ENCODE peak calls at places on chromosomes 1 and 21, in ten cellular contexts. One of them, this sample, is unnamed.

GRCh38 chr1:227192163-227192562 is 126.1 kb downstream of the CDC42BPA start:
- DNase-seq in lower leg skin: no peak
- DNase-seq in kidney: no peak
- DNase-seq in hepatocyte: peak
- DNase-seq in GM20000: peak
- DNase-seq in fibroblast of the aortic adventitia: peak
- DNase-seq in fibroblast of mammary gland: peak
- DNase-seq in CD4-positive, alpha-beta T cell: no peak
- DNase-seq in endothelial cell: no peak
- DNase-seq in AG09319: peak
- DNase-seq in this sample: no peak

GRCh38 chr1:222767152-222767571 is 30.2 kb downstream of the FAM177B start:
- DNase-seq in lower leg skin: no peak
- DNase-seq in hepatocyte: no peak
- DNase-seq in AG09319: no peak
- DNase-seq in CD4-positive, alpha-beta T cell: no peak
- DNase-seq in GM20000: no peak
- DNase-seq in fibroblast of the aortic adventitia: no peak
- DNase-seq in kidney: no peak
- DNase-seq in fibroblast of mammary gland: no peak
- DNase-seq in endothelial cell: no peak
- DNase-seq in this sample: no peak

GRCh38 chr1:184027751-184028682 is 9.5 kb downstream of the COLGALT2 start:
- DNase-seq in hepatocyte: no peak
- DNase-seq in lower leg skin: no peak
- DNase-seq in CD4-positive, alpha-beta T cell: no peak
- DNase-seq in kidney: no peak
- DNase-seq in fibroblast of the aortic adventitia: peak
- DNase-seq in endothelial cell: no peak
- DNase-seq in GM20000: no peak
- DNase-seq in AG09319: no peak
- DNase-seq in fibroblast of mammary gland: no peak
- DNase-seq in this sample: no peak

GRCh38 chr1:77037038-77037437 is 169.8 kb downstream of the ST6GALNAC5 start:
- DNase-seq in hepatocyte: no peak
- DNase-seq in endothelial cell: no peak
- DNase-seq in GM20000: no peak
- DNase-seq in fibroblast of mammary gland: no peak
- DNase-seq in fibroblast of the aortic adventitia: no peak
- DNase-seq in AG09319: no peak
- DNase-seq in CD4-positive, alpha-beta T cell: no peak
- DNase-seq in kidney: no peak
- DNase-seq in lower leg skin: no peak
- DNase-seq in this sample: no peak

GRCh38 chr1:17948594-17948993 is 159.0 kb upstream of the IGSF21 start:
- DNase-seq in GM20000: no peak
- DNase-seq in endothelial cell: no peak
- DNase-seq in kidney: no peak
- DNase-seq in CD4-positive, alpha-beta T cell: no peak
- DNase-seq in fibroblast of the aortic adventitia: no peak
- DNase-seq in hepatocyte: no peak
- DNase-seq in lower leg skin: no peak
- DNase-seq in AG09319: no peak
- DNase-seq in fibroblast of mammary gland: no peak
- DNase-seq in this sample: no peak

GRCh38 chr1:92882817-92883216 is 51.0 kb downstream of the RPL5 start:
- DNase-seq in fibroblast of the aortic adventitia: no peak
- DNase-seq in hepatocyte: no peak
- DNase-seq in AG09319: no peak
- DNase-seq in fibroblast of mammary gland: no peak
- DNase-seq in kidney: no peak
- DNase-seq in CD4-positive, alpha-beta T cell: peak
- DNase-seq in endothelial cell: no peak
- DNase-seq in lower leg skin: no peak
- DNase-seq in GM20000: no peak
- DNase-seq in this sample: peak

GRCh38 chr21:38809170-38809878 is 3.6 kb downstream of the ETS2 start:
- DNase-seq in AG09319: no peak
- DNase-seq in CD4-positive, alpha-beta T cell: no peak
- DNase-seq in hepatocyte: no peak
- DNase-seq in fibroblast of the aortic adventitia: no peak
- DNase-seq in endothelial cell: no peak
- DNase-seq in kidney: no peak
- DNase-seq in GM20000: no peak
- DNase-seq in lower leg skin: no peak
- DNase-seq in fibroblast of mammary gland: no peak
- DNase-seq in this sample: no peak

GRCh38 chr1:234886081-234886874 is 242.4 kb downstream of the TOMM20 start:
- DNase-seq in fibroblast of mammary gland: peak
- DNase-seq in AG09319: no peak
- DNase-seq in kidney: no peak
- DNase-seq in lower leg skin: no peak
- DNase-seq in fibroblast of the aortic adventitia: peak
- DNase-seq in endothelial cell: no peak
- DNase-seq in hepatocyte: no peak
- DNase-seq in GM20000: no peak
- DNase-seq in CD4-positive, alpha-beta T cell: no peak
- DNase-seq in this sample: no peak

GRCh38 chr1:54567961-54568360 is 19.9 kb downstream of the ACOT11 start:
- DNase-seq in fibroblast of mammary gland: peak
- DNase-seq in fibroblast of the aortic adventitia: no peak
- DNase-seq in GM20000: no peak
- DNase-seq in AG09319: no peak
- DNase-seq in hepatocyte: no peak
- DNase-seq in CD4-positive, alpha-beta T cell: no peak
- DNase-seq in lower leg skin: no peak
- DNase-seq in kidney: peak
- DNase-seq in endothelial cell: no peak
- DNase-seq in this sample: no peak

GRCh38 chr1:44040418-44040817 is 9.2 kb upstream of the SLC6A9 start:
- DNase-seq in hepatocyte: no peak
- DNase-seq in fibroblast of the aortic adventitia: peak
- DNase-seq in fibroblast of mammary gland: no peak
- DNase-seq in endothelial cell: no peak
- DNase-seq in GM20000: no peak
- DNase-seq in AG09319: no peak
- DNase-seq in CD4-positive, alpha-beta T cell: no peak
- DNase-seq in lower leg skin: no peak
- DNase-seq in kidney: no peak
- DNase-seq in this sample: no peak

GRCh38 chr1:227234998-227235405 is 83.3 kb downstream of the CDC42BPA start:
- DNase-seq in endothelial cell: peak
- DNase-seq in CD4-positive, alpha-beta T cell: no peak
- DNase-seq in hepatocyte: peak
- DNase-seq in kidney: no peak
- DNase-seq in fibroblast of the aortic adventitia: peak
- DNase-seq in lower leg skin: no peak
- DNase-seq in AG09319: peak
- DNase-seq in GM20000: peak
- DNase-seq in fibroblast of mammary gland: peak
- DNase-seq in this sample: no peak

GRCh38 chr1:12143631-12144155 is 23.1 kb upstream of the TNFRSF1B start:
- DNase-seq in endothelial cell: no peak
- DNase-seq in fibroblast of mammary gland: peak
- DNase-seq in kidney: peak
- DNase-seq in hepatocyte: peak
- DNase-seq in GM20000: no peak
- DNase-seq in CD4-positive, alpha-beta T cell: no peak
- DNase-seq in AG09319: peak
- DNase-seq in fibroblast of the aortic adventitia: peak
- DNase-seq in lower leg skin: peak
- DNase-seq in this sample: no peak

GRCh38 chr1:114718661-114719423 is 2.3 kb upstream of the NRAS start:
- DNase-seq in fibroblast of the aortic adventitia: peak
- DNase-seq in AG09319: no peak
- DNase-seq in kidney: no peak
- DNase-seq in fibroblast of mammary gland: peak
- DNase-seq in endothelial cell: no peak
- DNase-seq in lower leg skin: no peak
- DNase-seq in hepatocyte: peak
- DNase-seq in CD4-positive, alpha-beta T cell: no peak
- DNase-seq in GM20000: no peak
- DNase-seq in this sample: no peak

GRCh38 chr1:209485167-209485566 is 98.3 kb upstream of the CAMK1G start:
- DNase-seq in GM20000: no peak
- DNase-seq in AG09319: no peak
- DNase-seq in CD4-positive, alpha-beta T cell: no peak
- DNase-seq in endothelial cell: no peak
- DNase-seq in lower leg skin: no peak
- DNase-seq in kidney: no peak
- DNase-seq in fibroblast of the aortic adventitia: peak
- DNase-seq in hepatocyte: peak
- DNase-seq in fibroblast of mammary gland: peak
- DNase-seq in this sample: no peak

GRCh38 chr1:151311589-151312331 is 15.5 kb downstream of the PI4KB start:
- DNase-seq in fibroblast of mammary gland: peak
- DNase-seq in AG09319: peak
- DNase-seq in lower leg skin: peak
- DNase-seq in fibroblast of the aortic adventitia: peak
- DNase-seq in hepatocyte: peak
- DNase-seq in endothelial cell: no peak
- DNase-seq in GM20000: no peak
- DNase-seq in kidney: peak
- DNase-seq in CD4-positive, alpha-beta T cell: peak
- DNase-seq in this sample: peak

GRCh38 chr1:54804471-54805132 is 3.5 kb upstream of the TTC22 start:
- DNase-seq in AG09319: no peak
- DNase-seq in fibroblast of mammary gland: peak
- DNase-seq in lower leg skin: peak
- DNase-seq in kidney: no peak
- DNase-seq in hepatocyte: no peak
- DNase-seq in endothelial cell: no peak
- DNase-seq in GM20000: no peak
- DNase-seq in fibroblast of the aortic adventitia: peak
- DNase-seq in CD4-positive, alpha-beta T cell: no peak
- DNase-seq in this sample: no peak

GRCh38 chr1:207314836-207315235 is 6.6 kb upstream of the CD55 start:
- DNase-seq in lower leg skin: no peak
- DNase-seq in kidney: no peak
- DNase-seq in GM20000: no peak
- DNase-seq in endothelial cell: no peak
- DNase-seq in AG09319: no peak
- DNase-seq in CD4-positive, alpha-beta T cell: no peak
- DNase-seq in hepatocyte: no peak
- DNase-seq in fibroblast of mammary gland: no peak
- DNase-seq in fibroblast of the aortic adventitia: no peak
- DNase-seq in this sample: no peak

GRCh38 chr1:115365738-115366137 is 27.7 kb upstream of the NGF start:
- DNase-seq in kidney: peak
- DNase-seq in fibroblast of mammary gland: no peak
- DNase-seq in hepatocyte: no peak
- DNase-seq in endothelial cell: no peak
- DNase-seq in AG09319: no peak
- DNase-seq in CD4-positive, alpha-beta T cell: no peak
- DNase-seq in GM20000: no peak
- DNase-seq in fibroblast of the aortic adventitia: peak
- DNase-seq in lower leg skin: no peak
- DNase-seq in this sample: no peak

DNA sequence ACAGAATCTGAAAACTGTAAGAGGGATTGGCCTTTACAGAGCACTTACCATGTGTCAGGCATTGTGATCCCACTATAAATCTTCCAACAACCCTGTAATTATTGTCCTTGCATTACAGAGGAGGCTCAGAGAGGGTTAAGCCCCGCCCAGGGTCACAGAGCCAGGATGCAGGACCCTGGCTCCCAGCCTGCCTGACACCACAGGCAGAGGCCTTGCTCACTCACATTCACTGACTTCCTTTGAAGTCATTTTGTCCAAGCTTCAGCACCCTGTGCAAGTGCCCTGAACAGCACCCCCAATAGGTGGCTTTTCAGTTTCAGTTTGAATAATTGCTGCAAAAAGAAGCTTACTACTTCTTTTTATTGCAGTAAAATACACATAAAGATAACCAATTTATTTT is 256.8 kb upstream of the NFIA start:
- DNase-seq in fibroblast of mammary gland: no peak
- DNase-seq in kidney: peak
- DNase-seq in fibroblast of the aortic adventitia: no peak
- DNase-seq in CD4-positive, alpha-beta T cell: no peak
- DNase-seq in lower leg skin: no peak
- DNase-seq in endothelial cell: no peak
- DNase-seq in AG09319: no peak
- DNase-seq in hepatocyte: no peak
- DNase-seq in GM20000: no peak
- DNase-seq in this sample: no peak
- TF ChIP-seq CTCF in fibroblast of mammary gland: peak
- TF ChIP-seq CTCF in kidney: no peak
- TF ChIP-seq CTCF in fibroblast of the aortic adventitia: no peak
- TF ChIP-seq CTCF in CD4-positive, alpha-beta T cell: no peak
- TF ChIP-seq CTCF in lower leg skin: no peak
- TF ChIP-seq CTCF in endothelial cell: peak
- TF ChIP-seq CTCF in AG09319: no peak
- TF ChIP-seq CTCF in hepatocyte: peak
- TF ChIP-seq CTCF in GM20000: no peak
- TF ChIP-seq CTCF in this sample: no peak

GRCh38 chr1:156123356-156124196 is 9.1 kb downstream of the LMNA start:
- DNase-seq in fibroblast of mammary gland: peak
- DNase-seq in GM20000: no peak
- DNase-seq in endothelial cell: peak
- DNase-seq in kidney: peak
- DNase-seq in fibroblast of the aortic adventitia: peak
- DNase-seq in lower leg skin: peak
- DNase-seq in hepatocyte: peak
- DNase-seq in CD4-positive, alpha-beta T cell: peak
- DNase-seq in AG09319: peak
- DNase-seq in this sample: peak
- TF ChIP-seq CTCF in fibroblast of mammary gland: peak
- TF ChIP-seq CTCF in GM20000: peak
- TF ChIP-seq CTCF in endothelial cell: peak
- TF ChIP-seq CTCF in kidney: no peak
- TF ChIP-seq CTCF in fibroblast of the aortic adventitia: peak
- TF ChIP-seq CTCF in lower leg skin: no peak
- TF ChIP-seq CTCF in hepatocyte: peak
- TF ChIP-seq CTCF in CD4-positive, alpha-beta T cell: no peak
- TF ChIP-seq CTCF in AG09319: peak
- TF ChIP-seq CTCF in this sample: no peak

DNA sequence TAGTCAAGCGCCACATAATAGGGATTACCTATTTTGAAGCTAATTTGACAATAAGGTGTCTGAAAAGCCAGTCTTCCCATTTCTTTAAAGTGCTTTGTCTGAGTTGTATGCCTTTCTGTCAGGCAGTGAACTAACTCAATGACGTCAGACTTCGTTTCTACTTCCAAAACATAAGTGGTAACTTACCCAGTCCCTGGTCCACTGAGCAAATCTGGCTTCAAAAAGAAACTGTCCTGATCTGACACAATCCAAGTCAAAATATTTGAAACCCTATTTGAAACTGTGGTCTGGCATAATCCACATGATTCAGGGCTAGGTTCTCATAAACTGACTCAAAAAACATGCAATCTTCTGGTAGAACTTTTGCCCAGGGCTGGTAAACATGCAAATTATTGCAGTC is 34.1 kb downstream of the DIRAS3 start:
- DNase-seq in lower leg skin: no peak
- DNase-seq in endothelial cell: no peak
- DNase-seq in kidney: no peak
- DNase-seq in AG09319: peak
- DNase-seq in GM20000: no peak
- DNase-seq in hepatocyte: no peak
- DNase-seq in fibroblast of the aortic adventitia: peak
- DNase-seq in fibroblast of mammary gland: peak
- DNase-seq in CD4-positive, alpha-beta T cell: no peak
- DNase-seq in this sample: no peak
- TF ChIP-seq CTCF in lower leg skin: no peak
- TF ChIP-seq CTCF in endothelial cell: no peak
- TF ChIP-seq CTCF in kidney: no peak
- TF ChIP-seq CTCF in AG09319: no peak
- TF ChIP-seq CTCF in GM20000: no peak
- TF ChIP-seq CTCF in hepatocyte: no peak
- TF ChIP-seq CTCF in fibroblast of the aortic adventitia: no peak
- TF ChIP-seq CTCF in fibroblast of mammary gland: no peak
- TF ChIP-seq CTCF in CD4-positive, alpha-beta T cell: no peak
- TF ChIP-seq CTCF in this sample: no peak

GRCh38 chr1:87227651-87228050 is 101.0 kb upstream of the LMO4 start:
- DNase-seq in GM20000: no peak
- DNase-seq in kidney: no peak
- DNase-seq in CD4-positive, alpha-beta T cell: no peak
- DNase-seq in AG09319: no peak
- DNase-seq in endothelial cell: no peak
- DNase-seq in lower leg skin: no peak
- DNase-seq in fibroblast of the aortic adventitia: no peak
- DNase-seq in hepatocyte: no peak
- DNase-seq in fibroblast of mammary gland: no peak
- DNase-seq in this sample: no peak
- TF ChIP-seq CTCF in GM20000: no peak
- TF ChIP-seq CTCF in kidney: no peak
- TF ChIP-seq CTCF in CD4-positive, alpha-beta T cell: no peak
- TF ChIP-seq CTCF in AG09319: no peak
- TF ChIP-seq CTCF in endothelial cell: no peak
- TF ChIP-seq CTCF in lower leg skin: no peak
- TF ChIP-seq CTCF in fibroblast of the aortic adventitia: no peak
- TF ChIP-seq CTCF in hepatocyte: no peak
- TF ChIP-seq CTCF in fibroblast of mammary gland: no peak
- TF ChIP-seq CTCF in this sample: no peak

This sample was measured in CD8-positive, alpha-beta T cell.